ENCODE peak calls at places on chromosomes 11 and 22, in ten cellular contexts. G is CD8-positive, alpha-beta memory T cell; V is CD4-positive, alpha-beta memory T cell; E is psoas muscle; Q is gastrocnemius medialis; X is cardiac muscle cell; F is lower lobe of right lung; A is IMR-90; H is PC-3; Y is thoracic aorta. S is an unnamed sample.

GRCh38 chr22:24421428-24421931 is 5.9 kb upstream of the ADORA2A start:
- DNase-seq in G (no peak), V (peak; percentile 44), E (no peak), Q (no peak), X (no peak), F (peak; percentile 32), A (no peak), H (peak; percentile 14), Y (no peak), S (no peak)

GRCh38 chr22:37312549-37313183 is 30.4 kb downstream of the CYTH4 start:
- DNase-seq in G (no peak), V (no peak), E (no peak), Q (no peak), X (no peak), F (no peak), A (no peak), H (no peak), Y (no peak), S (no peak)

GRCh38 chr22:32855023-32855756 is 53.7 kb downstream of the TIMP3 start:
- DNase-seq in G (no peak), V (no peak), E (no peak), Q (no peak), X (no peak), F (no peak), A (no peak), H (no peak), Y (no peak), S (no peak)

GRCh38 chr22:37454857-37455686 is 27.8 kb upstream of the ELFN2 start:
- DNase-seq in G (no peak), V (no peak), E (no peak), Q (no peak), X (peak; percentile 74), F (peak; percentile 59), A (peak; percentile 89), H (peak; percentile 84), Y (no peak), S (no peak)

GRCh38 chr22:42841444-42841843 is 15.6 kb downstream of the ARFGAP3 start:
- DNase-seq in G (no peak), V (no peak), E (no peak), Q (no peak), X (no peak), F (no peak), A (peak; percentile 74), H (no peak), Y (no peak), S (no peak)

GRCh38 chr11:65615950-65616574 is 486 bp downstream of the PCNX3 start:
- DNase-seq in G (no peak), V (no peak), E (peak; percentile 75), Q (no peak), X (peak; percentile 58), F (no peak), A (no peak), H (peak; percentile 29), Y (no peak), S (peak; percentile 46)

GRCh38 chr22:46681010-46681409 is 57.0 kb downstream of the CERK start:
- DNase-seq in G (no peak), V (peak; percentile 31), E (no peak), Q (no peak), X (no peak), F (no peak), A (no peak), H (no peak), Y (no peak), S (peak; percentile 53)

GRCh38 chr22:19523240-19524169 is 705 bp downstream of the CLDN5 start:
- DNase-seq in G (no peak), V (no peak), E (no peak), Q (no peak), X (peak; percentile 52), F (no peak), A (peak; percentile 9), H (no peak), Y (no peak), S (no peak)

GRCh38 chr22:50252081-50253045 is 1.3 kb upstream of the HDAC10 start:
- DNase-seq in G (peak; percentile 63), V (peak; percentile 74), E (peak; percentile 76), Q (peak; percentile 76), X (peak; percentile 68), F (peak; percentile 83), A (peak; percentile 52), H (peak; percentile 62), Y (no peak), S (peak; percentile 86)

GRCh38 chr11:121592708-121593107 is 139.9 kb upstream of the SORL1-AS1 start:
- DNase-seq in G (no peak), V (no peak), E (no peak), Q (no peak), X (no peak), F (no peak), A (peak; percentile 57), H (peak; percentile 39), Y (no peak), S (no peak)

DNA sequence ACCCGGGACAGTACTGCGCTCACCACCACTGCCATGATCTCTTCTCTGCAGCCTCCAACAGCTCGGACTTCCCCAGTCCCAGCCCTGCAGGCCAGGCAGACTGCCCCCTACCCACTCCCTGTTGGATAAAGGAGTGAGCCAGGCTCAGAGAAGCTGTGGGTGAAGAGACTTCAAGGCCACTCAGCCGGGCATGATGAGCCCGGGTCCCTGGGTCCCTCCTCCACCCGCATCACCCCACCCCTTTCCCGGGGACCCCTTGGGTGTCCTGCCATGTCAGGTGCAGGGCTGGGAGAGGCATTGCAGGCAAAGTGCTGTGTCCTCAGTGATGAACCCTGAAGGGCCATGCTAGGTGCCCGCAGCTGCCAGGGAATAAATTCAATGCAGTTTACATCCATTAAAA is 14.5 kb downstream of the LSP1 start:
- DNase-seq in G (no peak), V (no peak), E (peak; percentile 15), Q (no peak), X (no peak), F (no peak), A (no peak), H (no peak), Y (no peak), S (no peak)
- H3K4me1 ChIP-seq in G (peaks cover 56% of the 10 kb centered on the region), V (peaks cover 93% of the 10 kb centered on the region), E (peaks cover 22% of the 10 kb centered on the region), Q (peaks cover 37% of the 10 kb centered on the region), X (no peaks in the 10 kb centered on the region), F (peaks cover 42% of the 10 kb centered on the region), A (peaks cover 14% of the 10 kb centered on the region), H (peaks cover 7% of the 10 kb centered on the region), Y (peaks cover 58% of the 10 kb centered on the region), S (peaks cover 6% of the 10 kb centered on the region)

DNA sequence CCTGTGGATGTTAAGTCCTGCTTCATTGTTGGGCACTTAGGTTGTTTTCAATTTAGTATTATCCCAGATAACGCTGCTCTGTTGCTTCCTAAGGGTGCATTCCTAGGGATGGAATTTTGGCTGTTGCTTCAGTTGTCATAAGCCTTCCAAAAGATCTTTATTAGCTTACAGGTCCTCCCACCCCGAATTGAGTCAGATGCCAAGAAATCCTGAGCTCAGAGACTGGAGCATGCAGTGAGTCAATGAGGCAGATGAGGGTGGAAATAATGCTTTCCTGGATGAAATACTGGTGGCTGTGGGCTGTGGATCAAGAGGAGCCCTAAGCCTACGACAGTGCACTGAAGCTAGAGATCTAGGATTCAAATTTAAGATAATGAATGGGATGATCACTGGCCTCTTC is 10.7 kb upstream of the IL18BP start:
- DNase-seq in G (no peak), V (no peak), E (no peak), Q (no peak), X (no peak), F (no peak), A (peak; percentile 87), H (peak; percentile 41), Y (no peak), S (no peak)
- H3K4me1 ChIP-seq in G (no peaks in the 10 kb centered on the region), V (no peaks in the 10 kb centered on the region), E (peaks cover 3% of the 10 kb centered on the region), Q (no peaks in the 10 kb centered on the region), X (no peaks in the 10 kb centered on the region), F (peaks cover 7% of the 10 kb centered on the region), A (peaks cover 9% of the 10 kb centered on the region), H (no peaks in the 10 kb centered on the region), Y (peaks cover 15% of the 10 kb centered on the region), S (no peaks in the 10 kb centered on the region)

GRCh38 chr11:75345455-75346224 is 5.8 kb downstream of the ARRB1 start:
- DNase-seq in G (no peak), V (no peak), E (no peak), Q (no peak), X (no peak), F (no peak), A (no peak), H (no peak), Y (no peak), S (no peak)
- H3K4me1 ChIP-seq in G (peaks cover 99% of the 10 kb centered on the region), V (peaks cover 98% of the 10 kb centered on the region), E (peaks cover 32% of the 10 kb centered on the region), Q (peaks cover 43% of the 10 kb centered on the region), X (peaks cover 34% of the 10 kb centered on the region), F (peaks cover 95% of the 10 kb centered on the region), A (peaks cover 50% of the 10 kb centered on the region), H (peaks cover 19% of the 10 kb centered on the region), Y (peaks cover 22% of the 10 kb centered on the region), S (peaks cover 75% of the 10 kb centered on the region)

DNA sequence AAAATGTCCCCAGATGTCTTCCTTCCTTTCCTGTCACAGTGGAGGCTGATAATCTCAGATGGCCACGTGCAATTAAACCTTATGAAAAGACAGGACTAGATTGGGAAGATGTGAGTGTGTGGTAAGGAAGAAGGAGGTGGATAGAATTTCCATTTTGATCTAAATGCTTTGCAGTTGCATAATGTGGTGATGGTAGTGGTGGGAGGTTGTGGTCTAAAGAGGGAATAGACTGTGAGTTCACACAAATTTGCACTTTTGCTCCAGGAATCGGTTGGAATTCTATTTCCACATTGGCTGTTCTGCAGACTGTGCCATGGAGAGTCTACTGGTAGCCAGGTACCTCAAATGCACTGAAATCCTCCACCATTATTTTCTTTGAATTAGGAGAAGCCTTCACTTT is 93.3 kb downstream of the ZBTB16 start:
- DNase-seq in G (no peak), V (no peak), E (no peak), Q (no peak), X (no peak), F (no peak), A (no peak), H (no peak), Y (no peak), S (no peak)
- H3K4me1 ChIP-seq in G (peaks cover 5% of the 10 kb centered on the region), V (peaks cover 14% of the 10 kb centered on the region), E (peaks cover 93% of the 10 kb centered on the region), Q (peaks cover 93% of the 10 kb centered on the region), X (peaks cover under 1% of the 10 kb centered on the region), F (peaks cover 92% of the 10 kb centered on the region), A (no peaks in the 10 kb centered on the region), H (no peaks in the 10 kb centered on the region), Y (peaks cover 93% of the 10 kb centered on the region), S (no peaks in the 10 kb centered on the region)

S was measured in BE2C.